ENCODE peak calls at places on chromosomes 6 and 20, in four cellular contexts. One of them, this sample, is unnamed.

GRCh38 chr6:41630946-41631345 is 7.3 kb upstream of the MDFI start:
- DNase-seq in left lung: no peak
- DNase-seq in endothelial cell of umbilical vein: no peak
- DNase-seq in lung: no peak
- DNase-seq in this sample: no peak

GRCh38 chr6:117266267-117266797 is 974 bp downstream of the VGLL2 start:
- DNase-seq in endothelial cell of umbilical vein: no peak
- DNase-seq in left lung: no peak
- DNase-seq in lung: no peak
- DNase-seq in this sample: no peak

GRCh38 chr20:48740269-48740603 is 87.6 kb downstream of the PREX1 start:
- DNase-seq in lung: no peak
- DNase-seq in left lung: no peak
- DNase-seq in endothelial cell of umbilical vein: no peak
- DNase-seq in this sample: no peak

GRCh38 chr6:161439093-161439492 is 165.2 kb upstream of the AGPAT4 start:
- DNase-seq in left lung: no peak
- DNase-seq in endothelial cell of umbilical vein: peak
- DNase-seq in lung: no peak
- DNase-seq in this sample: peak

GRCh38 chr20:1874534-1875168 is 20.6 kb upstream of the SIRPA start:
- DNase-seq in left lung: peak
- DNase-seq in lung: peak
- DNase-seq in endothelial cell of umbilical vein: no peak
- DNase-seq in this sample: no peak

GRCh38 chr6:132693478-132693877 is 20.4 kb downstream of the VNN1 start:
- DNase-seq in endothelial cell of umbilical vein: peak
- DNase-seq in lung: no peak
- DNase-seq in left lung: no peak
- DNase-seq in this sample: peak

GRCh38 chr6:53829698-53830221 is 35.0 kb downstream of the LRRC1 start:
- DNase-seq in endothelial cell of umbilical vein: no peak
- DNase-seq in left lung: no peak
- DNase-seq in lung: no peak
- DNase-seq in this sample: no peak

GRCh38 chr6:105601541-105602174 is 198.8 kb upstream of the PREP start:
- DNase-seq in endothelial cell of umbilical vein: no peak
- DNase-seq in lung: peak
- DNase-seq in left lung: peak
- DNase-seq in this sample: peak

GRCh38 chr20:32482251-32483220 is 102.6 kb downstream of the NOL4L start:
- DNase-seq in lung: no peak
- DNase-seq in left lung: peak
- DNase-seq in endothelial cell of umbilical vein: peak
- DNase-seq in this sample: peak

GRCh38 chr6:137819740-137820139 is 47.3 kb upstream of the TNFAIP3 start:
- DNase-seq in lung: no peak
- DNase-seq in left lung: no peak
- DNase-seq in endothelial cell of umbilical vein: peak
- DNase-seq in this sample: no peak

GRCh38 chr6:68741501-68742343 is 106.6 kb downstream of the ADGRB3 start:
- DNase-seq in lung: no peak
- DNase-seq in endothelial cell of umbilical vein: no peak
- DNase-seq in left lung: no peak
- DNase-seq in this sample: no peak

GRCh38 chr6:167393731-167394130 is 68.8 kb downstream of the TTLL2 start:
- DNase-seq in lung: no peak
- DNase-seq in left lung: no peak
- DNase-seq in endothelial cell of umbilical vein: no peak
- DNase-seq in this sample: no peak

GRCh38 chr6:49784272-49784671 is 2.8 kb downstream of the PGK2 start:
- DNase-seq in left lung: no peak
- DNase-seq in lung: no peak
- DNase-seq in endothelial cell of umbilical vein: no peak
- DNase-seq in this sample: no peak

GRCh38 chr6:116568851-116569755 is 2.2 kb upstream of the RWDD1 start:
- DNase-seq in endothelial cell of umbilical vein: peak
- DNase-seq in left lung: no peak
- DNase-seq in lung: no peak
- DNase-seq in this sample: no peak

GRCh38 chr6:157528931-157529653 is 148.1 kb downstream of the ZDHHC14 start:
- DNase-seq in left lung: no peak
- DNase-seq in lung: no peak
- DNase-seq in endothelial cell of umbilical vein: no peak
- DNase-seq in this sample: peak

GRCh38 chr6:104095661-104096416 is 763.9 kb downstream of the HACE1 start:
- DNase-seq in lung: no peak
- DNase-seq in left lung: no peak
- DNase-seq in endothelial cell of umbilical vein: no peak
- DNase-seq in this sample: no peak

GRCh38 chr20:21706345-21707195 is 1.1 kb downstream of the PAX1 start:
- DNase-seq in endothelial cell of umbilical vein: no peak
- DNase-seq in lung: no peak
- DNase-seq in left lung: no peak
- DNase-seq in this sample: no peak

GRCh38 chr20:20299904-20300303 is 68.0 kb upstream of the INSM1 start:
- DNase-seq in endothelial cell of umbilical vein: no peak
- DNase-seq in left lung: no peak
- DNase-seq in lung: no peak
- DNase-seq in this sample: no peak

GRCh38 chr6:83853178-83853967 is at the start of gene RIPPLY2:
- DNase-seq in endothelial cell of umbilical vein: peak
- DNase-seq in left lung: no peak
- DNase-seq in lung: no peak
- DNase-seq in this sample: peak

GRCh38 chr6:42239333-42239732 is 21.7 kb upstream of the MRPS10 start:
- DNase-seq in lung: no peak
- DNase-seq in left lung: no peak
- DNase-seq in endothelial cell of umbilical vein: no peak
- DNase-seq in this sample: peak

GRCh38 chr6:139336488-139336887 is 38.0 kb downstream of the CITED2 start:
- DNase-seq in endothelial cell of umbilical vein: no peak
- DNase-seq in left lung: peak
- DNase-seq in lung: no peak
- DNase-seq in this sample: peak

GRCh38 chr6:52513896-52514295 is 63.0 kb downstream of the TRAM2 start:
- DNase-seq in endothelial cell of umbilical vein: no peak
- DNase-seq in lung: no peak
- DNase-seq in left lung: no peak
- DNase-seq in this sample: no peak

GRCh38 chr20:51876511-51876910 is 74.2 kb upstream of the SALL4 start:
- DNase-seq in left lung: no peak
- DNase-seq in lung: no peak
- DNase-seq in endothelial cell of umbilical vein: no peak
- DNase-seq in this sample: no peak

GRCh38 chr6:169863149-169863525 is 111.7 kb downstream of the ERMARD start:
- DNase-seq in endothelial cell of umbilical vein: no peak
- DNase-seq in left lung: no peak
- DNase-seq in lung: no peak
- DNase-seq in this sample: no peak

GRCh38 chr6:10099086-10099499 is 315.8 kb downstream of the TFAP2A start:
- DNase-seq in endothelial cell of umbilical vein: no peak
- DNase-seq in left lung: no peak
- DNase-seq in lung: no peak
- DNase-seq in this sample: no peak

GRCh38 chr20:32344835-32345506 is 13.2 kb upstream of the ASXL1 start:
- DNase-seq in endothelial cell of umbilical vein: no peak
- DNase-seq in left lung: no peak
- DNase-seq in lung: no peak
- DNase-seq in this sample: no peak

GRCh38 chr6:94584211-94584610 is 993.1 kb upstream of the MANEA start:
- DNase-seq in endothelial cell of umbilical vein: no peak
- DNase-seq in lung: no peak
- DNase-seq in left lung: no peak
- DNase-seq in this sample: peak

GRCh38 chr20:24764825-24765224 is 184.2 kb upstream of the CST7 start:
- DNase-seq in endothelial cell of umbilical vein: no peak
- DNase-seq in left lung: no peak
- DNase-seq in lung: no peak
- DNase-seq in this sample: peak

GRCh38 chr6:46848684-46849360 is 55.6 kb downstream of the MEP1A start:
- DNase-seq in lung: peak
- DNase-seq in left lung: peak
- DNase-seq in endothelial cell of umbilical vein: peak
- DNase-seq in this sample: peak

DNA sequence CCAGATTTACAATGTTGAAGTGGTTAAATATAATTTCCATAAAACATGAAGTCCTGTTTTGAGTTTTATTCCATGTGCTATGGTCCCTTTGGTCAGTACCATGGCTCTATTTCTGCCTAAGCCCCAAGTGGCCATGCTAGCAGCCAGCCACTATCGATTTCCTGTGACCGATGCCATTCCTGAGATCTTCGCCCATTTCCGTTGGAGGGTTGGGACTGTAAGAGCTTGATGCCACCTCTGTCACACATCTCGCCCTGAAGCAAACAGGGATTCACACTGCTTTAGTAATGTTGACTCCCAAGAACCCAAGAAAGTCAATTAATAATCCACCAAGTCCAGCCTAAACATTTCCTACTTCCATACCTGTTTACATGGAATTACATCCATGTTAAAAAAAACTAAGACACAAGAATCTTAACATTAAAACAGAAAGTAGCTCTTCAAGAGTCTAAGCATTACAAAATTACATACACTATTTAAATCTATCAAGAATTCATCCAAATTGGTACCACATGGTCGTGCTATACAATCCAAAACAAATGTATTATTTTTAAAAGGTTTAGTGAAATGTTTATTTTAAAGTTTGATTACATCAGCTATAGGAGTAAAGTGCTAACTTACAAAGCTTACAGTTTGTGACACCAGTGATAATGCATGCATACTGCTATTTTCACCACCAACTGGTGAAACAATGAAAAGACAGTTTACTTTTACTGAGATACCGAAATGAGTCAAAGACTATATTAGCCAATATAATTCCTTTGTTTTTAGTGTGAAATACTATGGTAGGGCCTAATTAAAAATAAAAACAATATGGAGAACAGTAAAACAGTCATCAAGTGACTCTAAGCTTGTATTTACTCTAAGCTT is 2.5 kb downstream of the RBM39 start:
- DNase-seq in endothelial cell of umbilical vein: peak
- DNase-seq in left lung: no peak
- DNase-seq in lung: no peak
- DNase-seq in this sample: peak
- TF ChIP-seq CTCF in endothelial cell of umbilical vein: peak
- TF ChIP-seq CTCF in left lung: no peak
- TF ChIP-seq CTCF in lung: no peak
- TF ChIP-seq CTCF in this sample: peak

DNA sequence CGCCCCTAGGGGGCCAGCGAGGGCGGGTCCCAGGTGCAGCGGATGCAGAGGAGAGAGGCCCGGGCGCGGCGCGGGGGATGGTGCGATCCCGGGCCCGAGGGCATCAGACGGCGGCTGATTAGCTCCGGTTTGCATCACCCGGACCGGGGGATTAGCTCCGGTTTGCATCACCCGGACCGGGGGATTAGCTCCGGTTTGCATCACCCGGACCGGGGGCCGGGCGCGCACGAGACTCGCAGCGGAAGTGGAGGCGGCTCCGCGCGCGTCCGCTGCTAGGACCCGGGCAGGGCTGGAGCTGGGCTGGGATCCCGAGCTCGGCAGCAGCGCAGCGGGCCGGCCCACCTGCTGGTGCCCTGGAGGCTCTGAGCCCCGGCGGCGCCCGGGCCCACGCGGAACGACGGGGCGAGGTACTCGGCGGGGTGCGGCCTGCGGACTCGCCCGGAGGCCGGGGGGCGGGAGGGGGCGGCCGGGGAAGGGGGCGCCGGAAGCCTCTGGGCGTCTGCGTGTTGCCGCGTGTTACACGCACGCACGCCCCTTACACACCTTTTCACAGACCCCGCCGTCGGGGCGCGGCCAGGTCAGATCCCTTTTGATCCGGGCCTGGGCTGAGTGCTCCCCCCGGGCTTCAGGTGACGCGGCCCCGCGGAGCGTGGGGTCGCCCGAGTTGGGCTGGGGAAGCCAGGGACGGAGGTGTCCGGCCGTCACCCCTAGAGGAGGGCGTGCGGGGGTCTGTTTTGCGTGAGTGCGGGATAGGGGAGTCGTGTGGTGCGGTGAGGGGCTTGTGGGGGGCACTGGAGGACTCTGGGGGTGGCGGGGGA is 412 bp downstream of the TRIB3 start:
- DNase-seq in endothelial cell of umbilical vein: peak
- DNase-seq in lung: peak
- DNase-seq in left lung: peak
- DNase-seq in this sample: peak
- H3K4me3 ChIP-seq in endothelial cell of umbilical vein: peak
- H3K4me3 ChIP-seq in lung: peak
- H3K4me3 ChIP-seq in left lung: peak
- H3K4me3 ChIP-seq in this sample: peak

DNA sequence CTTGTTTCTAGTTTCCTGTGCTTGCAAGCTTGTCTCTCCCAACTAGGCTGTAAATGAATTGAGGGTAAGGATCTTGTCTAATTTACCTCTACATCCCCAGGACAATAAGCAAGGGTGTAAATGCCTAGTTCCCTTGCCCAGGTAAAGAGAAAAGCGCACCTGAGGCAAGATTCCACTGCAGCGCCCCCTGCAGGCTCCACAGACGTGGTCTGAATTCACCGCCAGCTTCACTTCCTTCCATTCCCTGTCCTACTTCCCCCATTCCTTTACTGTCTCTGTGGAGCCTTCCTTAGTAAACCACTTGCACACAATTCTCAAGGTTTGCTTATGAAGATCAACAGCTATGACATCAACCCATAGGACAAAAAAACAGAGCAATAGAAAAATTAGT is 42.3 kb downstream of the ANKEF1 start:
- DNase-seq in endothelial cell of umbilical vein: no peak
- DNase-seq in lung: no peak
- DNase-seq in left lung: no peak
- DNase-seq in this sample: no peak
- TF ChIP-seq CTCF in endothelial cell of umbilical vein: peak
- TF ChIP-seq CTCF in lung: no peak
- TF ChIP-seq CTCF in left lung: no peak
- TF ChIP-seq CTCF in this sample: peak

GRCh38 chr6:152087701-152088100 is 280.2 kb downstream of the ESR1 start:
- DNase-seq in left lung: no peak
- DNase-seq in lung: no peak
- DNase-seq in endothelial cell of umbilical vein: no peak
- DNase-seq in this sample: peak
- H3K4me3 ChIP-seq in left lung: no peak
- H3K4me3 ChIP-seq in lung: no peak
- H3K4me3 ChIP-seq in endothelial cell of umbilical vein: no peak
- H3K4me3 ChIP-seq in this sample: no peak

GRCh38 chr6:135675862-135676261 is 175.6 kb upstream of the PDE7B start:
- DNase-seq in left lung: no peak
- DNase-seq in lung: no peak
- DNase-seq in endothelial cell of umbilical vein: peak
- DNase-seq in this sample: peak
- TF ChIP-seq CTCF in left lung: no peak
- TF ChIP-seq CTCF in lung: no peak
- TF ChIP-seq CTCF in endothelial cell of umbilical vein: peak
- TF ChIP-seq CTCF in this sample: peak

This sample was measured in choroid plexus epithelial cell.